ENCODE peak calls at places on chromosomes 7 and 10, in eight cellular contexts. R is IMR-90; P is CD8-positive, alpha-beta T cell; V is BE2C; K is fibroblast of villous mesenchyme; X is bronchial epithelial cell; F is fibroblast of mammary gland; W is heart right ventricle. H is an unnamed sample.

GRCh38 chr7:132183822-132184380 is 392.4 kb downstream of the PLXNA4 start:
- DNase-seq in R (no peak), P (no peak), V (no peak), K (no peak), X (no peak), F (no peak), W (no peak), H (no peak)

GRCh38 chr7:47228386-47229014 is 353.4 kb downstream of the TNS3 start:
- DNase-seq in R (no peak), P (no peak), V (peak; percentile 62), K (no peak), X (no peak), F (no peak), W (no peak), H (no peak)

GRCh38 chr7:130907439-130907838 is 173.4 kb upstream of the KLF14 start:
- DNase-seq in R (no peak), P (no peak), V (no peak), K (no peak), X (no peak), F (no peak), W (no peak), H (no peak)

GRCh38 chr7:32516551-32517082 is 21.3 kb downstream of the AVL9 start:
- DNase-seq in R (no peak), P (no peak), V (no peak), K (no peak), X (no peak), F (peak; percentile 70), W (no peak), H (peak; percentile 62)

GRCh38 chr7:137546671-137547070 is 203.1 kb upstream of the PTN start:
- DNase-seq in R (peak; percentile 74), P (no peak), V (no peak), K (peak; percentile 22), X (no peak), F (peak; percentile 56), W (no peak), H (peak; percentile 24)

GRCh38 chr10:24303522-24304310 is 94.8 kb downstream of the KIAA1217 start:
- DNase-seq in R (peak; percentile 10), P (no peak), V (no peak), K (no peak), X (no peak), F (peak; percentile 42), W (no peak), H (no peak)

GRCh38 chr10:44906476-44906875 is 4.7 kb upstream of the TMEM72 start:
- DNase-seq in R (no peak), P (no peak), V (no peak), K (peak; percentile 2), X (no peak), F (no peak), W (no peak), H (no peak)

GRCh38 chr10:86187840-86188239 is 178.8 kb downstream of the GRID1 start:
- DNase-seq in R (no peak), P (no peak), V (no peak), K (no peak), X (no peak), F (no peak), W (no peak), H (no peak)

GRCh38 chr7:28069788-28070187 is 110.8 kb downstream of the JAZF1 start:
- DNase-seq in R (peak; percentile 79), P (no peak), V (no peak), K (peak; percentile 92), X (no peak), F (peak; percentile 81), W (peak; percentile 50), H (peak; percentile 59)

GRCh38 chr7:6612819-6613218 is 2.6 kb upstream of the ZNF853 start:
- DNase-seq in R (no peak), P (no peak), V (no peak), K (no peak), X (no peak), F (no peak), W (no peak), H (no peak)

GRCh38 chr7:101940830-101941229 is 123.4 kb downstream of the CUX1 start:
- DNase-seq in R (no peak), P (no peak), V (no peak), K (peak; percentile 45), X (no peak), F (no peak), W (no peak), H (no peak)

GRCh38 chr10:114271779-114272167 is 32.7 kb downstream of the VWA2 start:
- DNase-seq in R (peak; percentile 95), P (no peak), V (no peak), K (peak; percentile 92), X (peak; percentile 99), F (peak; percentile 98), W (peak; percentile 57), H (peak; percentile 93)

GRCh38 chr10:116796910-116797513 is 52.3 kb upstream of the ENO4 start:
- DNase-seq in R (peak; percentile 61), P (peak; percentile 46), V (peak; percentile 74), K (peak; percentile 69), X (peak; percentile 48), F (peak; percentile 67), W (peak; percentile 67), H (peak; percentile 66)

GRCh38 chr10:119688033-119688508 is 36.9 kb downstream of the BAG3 start:
- DNase-seq in R (no peak), P (no peak), V (peak; percentile 25), K (no peak), X (peak; percentile 29), F (no peak), W (no peak), H (no peak)

GRCh38 chr7:158951725-158952124 is 95.4 kb downstream of the DYNC2I1 start:
- DNase-seq in R (no peak), P (no peak), V (no peak), K (no peak), X (no peak), F (no peak), W (no peak), H (no peak)

DNA sequence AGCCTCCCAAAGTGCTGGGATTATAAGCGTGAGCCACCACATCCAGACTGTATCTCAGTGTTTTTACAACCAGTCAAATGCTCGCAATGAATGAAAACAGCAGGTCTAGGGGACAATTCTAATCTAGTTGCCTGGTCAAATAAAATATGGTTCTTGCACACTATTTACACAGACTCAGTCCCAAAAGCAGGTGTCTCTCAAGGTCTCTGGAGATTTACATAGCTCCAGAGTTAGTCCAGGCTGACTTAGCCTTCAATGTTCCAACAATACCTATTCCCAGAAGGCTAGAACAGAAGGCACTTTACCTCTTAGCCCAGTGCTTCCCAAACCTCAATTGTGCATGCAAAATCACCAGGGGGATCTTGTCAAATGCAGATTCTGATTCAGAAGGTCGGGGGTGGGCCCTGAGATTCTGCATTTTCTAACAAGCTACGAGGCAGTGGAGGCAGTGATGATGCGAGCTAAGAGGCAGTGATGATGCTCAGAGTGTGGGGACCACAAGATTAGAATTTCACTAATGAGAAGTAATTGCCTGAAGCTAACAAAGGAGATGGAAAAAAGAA is 6.4 kb downstream of the KIAA1549 start:
- DNase-seq in R (no peak), P (no peak), V (no peak), K (no peak), X (no peak), F (no peak), W (no peak), H (no peak)
- H3K4me3 ChIP-seq in R (no peak overlapping the region), P (no peak overlapping the region), V (no peak overlapping the region), K (no peak overlapping the region), X (no peak overlapping the region), F (no peak overlapping the region), W (no peak overlapping the region), H (no peak overlapping the region)

GRCh38 chr10:81873932-81874816 is 820 bp upstream of the NRG3 start:
- DNase-seq in R (no peak), P (no peak), V (peak; percentile 77), K (peak; percentile 4), X (peak; percentile 1), F (peak; percentile 2), W (peak; percentile 25), H (peak; percentile 23)
- H3K4me3 ChIP-seq in R (no peak overlapping the region), P (no peak overlapping the region), V (peak overlapping the region; percentile 28), K (no peak overlapping the region), X (no peak overlapping the region), F (no peak overlapping the region), W (peak overlapping the region; percentile 50), H (no peak overlapping the region)

DNA sequence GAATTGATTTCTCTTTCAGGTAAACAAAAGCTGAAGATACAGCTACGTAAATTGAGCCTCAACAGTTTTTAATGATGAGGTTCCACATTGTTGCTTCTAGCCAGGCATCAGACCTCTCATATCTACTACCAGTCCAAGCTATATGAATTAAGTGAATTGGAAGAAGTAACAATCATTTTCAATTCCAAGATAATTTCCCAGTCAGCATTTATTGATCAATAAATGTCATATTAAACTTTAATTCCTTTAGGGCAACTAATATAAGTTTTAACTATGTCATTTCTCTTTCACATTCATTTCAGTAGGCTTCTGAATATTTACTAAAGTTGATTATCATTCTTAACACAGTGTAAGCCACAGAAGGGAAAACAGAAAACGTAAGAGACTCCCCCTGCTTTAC is 1413.7 kb upstream of the CELF2 start:
- DNase-seq in R (no peak), P (no peak), V (no peak), K (no peak), X (no peak), F (no peak), W (no peak), H (no peak)
- H3K4me3 ChIP-seq in R (no peak overlapping the region), P (no peak overlapping the region), V (no peak overlapping the region), K (no peak overlapping the region), X (no peak overlapping the region), F (no peak overlapping the region), W (no peak overlapping the region), H (no peak overlapping the region)

DNA sequence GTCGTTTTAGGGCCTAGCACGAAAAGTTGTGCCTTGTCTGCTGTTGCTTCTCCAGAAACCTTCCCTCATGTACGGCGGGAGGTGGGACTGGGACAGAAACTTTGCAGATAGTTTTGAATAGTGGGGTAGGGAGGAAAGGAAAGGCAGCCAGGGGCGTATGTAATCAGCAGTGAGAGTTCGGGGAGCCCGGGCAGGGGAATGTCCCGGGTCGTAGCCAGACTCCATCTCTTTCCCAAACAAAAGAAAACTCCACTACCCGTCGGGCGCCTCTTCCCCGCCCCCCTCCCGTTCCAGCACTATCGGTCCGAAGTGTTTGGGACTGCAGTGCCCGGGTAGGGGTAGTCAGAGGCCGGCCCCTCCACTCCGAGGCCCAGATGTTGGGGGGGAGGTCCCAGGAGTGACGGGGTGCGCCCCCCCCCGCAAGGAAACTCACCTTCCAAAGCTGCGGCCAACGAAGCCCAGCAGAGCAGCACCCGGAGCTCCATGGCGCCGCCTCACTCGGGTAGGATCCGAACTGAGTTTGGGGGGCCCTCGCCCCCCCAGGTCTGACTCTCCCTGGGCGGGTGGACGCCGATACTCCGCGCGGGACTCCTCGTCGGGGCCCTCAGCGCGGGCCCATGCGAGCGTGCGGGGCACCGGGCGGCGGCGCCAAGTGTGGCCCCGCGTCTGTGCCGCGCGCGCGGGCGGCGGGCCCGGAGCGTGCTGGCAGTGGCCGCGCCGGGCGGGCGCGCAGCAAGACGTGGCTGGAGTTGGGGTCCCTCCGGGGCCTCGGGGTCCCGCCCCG is 585 bp downstream of the EPHB4 start:
- DNase-seq in R (no peak), P (no peak), V (no peak), K (no peak), X (no peak), F (no peak), W (no peak), H (no peak)
- H3K4me3 ChIP-seq in R (peak overlapping the region; percentile 83), P (no peak overlapping the region), V (peak overlapping the region; percentile 23), K (peak overlapping the region; percentile 82), X (peak overlapping the region; percentile 69), F (peak overlapping the region; percentile 64), W (peak overlapping the region; percentile 74), H (peak overlapping the region; percentile 78)

GRCh38 chr10:112953760-112954159 is 3.7 kb downstream of the TCF7L2 start:
- DNase-seq in R (peak; percentile 82), P (no peak), V (no peak), K (peak; percentile 58), X (peak; percentile 30), F (peak; percentile 77), W (no peak), H (peak; percentile 52)
- H3K4me3 ChIP-seq in R (peak overlapping the region; percentile 90), P (no peak overlapping the region), V (peak overlapping the region; percentile 92), K (peak overlapping the region; percentile 90), X (peak overlapping the region; percentile 70), F (peak overlapping the region; percentile 84), W (peak overlapping the region; percentile 90), H (peak overlapping the region; percentile 87)